ENCODE peak calls at places on chromosomes 2 and 18, in eight cellular contexts. J is stimulated activated naive CD4-positive, alpha-beta T cell; G is RWPE1; P is activated CD4-positive, CD25-positive, alpha-beta regulatory T cell treated with anti-CD3 and anti-CD28 coated beads, Interleukin-2, amount 50 U/mL, for 72 hours; C is heart right ventricle; M is hippocampal formation; D is NCI-H446 treated with DMSO at 0.1 percent for 48 hours; L is NCI-H146. Q is an unnamed sample.

GRCh38 chr2:28276076-28276618 is 116.5 kb upstream of the FOSL2 start:
- DNase-seq in J (no peak), G (peak), P (no peak), C (no peak), M (no peak), D (no peak), L (no peak), Q (no peak)

GRCh38 chr18:50836521-50836957 is 16.7 kb upstream of the MRO start:
- DNase-seq in J (no peak), G (peak), P (no peak), C (no peak), M (no peak), D (peak), L (peak), Q (peak)

GRCh38 chr18:42950732-42951131 is 164.8 kb downstream of the RIT2 start:
- DNase-seq in J (no peak), G (no peak), P (no peak), C (no peak), M (no peak), D (no peak), L (no peak), Q (no peak)

GRCh38 chr2:240965296-240965904 is 33.0 kb upstream of the SNED1 start:
- DNase-seq in J (no peak), G (no peak), P (no peak), C (peak), M (no peak), D (no peak), L (no peak), Q (no peak)

GRCh38 chr2:181902625-181903024 is 11.1 kb downstream of the ITPRID2 start:
- DNase-seq in J (no peak), G (no peak), P (no peak), C (no peak), M (no peak), D (no peak), L (no peak), Q (no peak)

GRCh38 chr2:20507166-20507692 is 60.4 kb downstream of the RHOB start:
- DNase-seq in J (no peak), G (no peak), P (no peak), C (no peak), M (no peak), D (no peak), L (no peak), Q (no peak)

GRCh38 chr2:160502478-160502877 is 8.9 kb upstream of the RBMS1 start:
- DNase-seq in J (no peak), G (no peak), P (no peak), C (no peak), M (no peak), D (no peak), L (no peak), Q (no peak)

GRCh38 chr2:64222351-64222750 is 78.1 kb upstream of the PELI1 start:
- DNase-seq in J (no peak), G (no peak), P (no peak), C (peak), M (no peak), D (peak), L (no peak), Q (no peak)

GRCh38 chr2:46982356-46983064 is 66.9 kb upstream of the MCFD2 start:
- DNase-seq in J (no peak), G (no peak), P (no peak), C (no peak), M (no peak), D (no peak), L (no peak), Q (no peak)

GRCh38 chr2:61670591-61671503 is 132.7 kb upstream of the XPO1 start:
- DNase-seq in J (no peak), G (no peak), P (no peak), C (peak), M (peak), D (no peak), L (no peak), Q (no peak)

GRCh38 chr2:12555012-12555645 is 161.6 kb upstream of the TRIB2 start:
- DNase-seq in J (no peak), G (peak), P (no peak), C (no peak), M (no peak), D (no peak), L (no peak), Q (no peak)

GRCh38 chr2:148999451-148999891 is 39.0 kb upstream of the LYPD6B start:
- DNase-seq in J (no peak), G (no peak), P (no peak), C (no peak), M (no peak), D (no peak), L (no peak), Q (no peak)

GRCh38 chr18:22283397-22283796 is 114.0 kb downstream of the GATA6 start:
- DNase-seq in J (no peak), G (no peak), P (no peak), C (no peak), M (no peak), D (no peak), L (no peak), Q (no peak)

GRCh38 chr2:24831216-24831615 is 38.0 kb downstream of the CENPO start:
- DNase-seq in J (no peak), G (no peak), P (no peak), C (no peak), M (no peak), D (no peak), L (no peak), Q (no peak)

GRCh38 chr2:203915256-203915655 is 21.3 kb upstream of the ICOS start:
- DNase-seq in J (no peak), G (no peak), P (no peak), C (no peak), M (no peak), D (no peak), L (no peak), Q (no peak)

GRCh38 chr18:46946656-46947282 is 29.4 kb downstream of the KATNAL2 start:
- DNase-seq in J (no peak), G (peak), P (peak), C (peak), M (peak), D (peak), L (peak), Q (peak)